ENCODE peak calls at places on chromosomes 3 and 15, in four cellular contexts. Q is glutamatergic neuron, P is left lung, F is GM10248. G is an unnamed sample.

GRCh38 chr3:4759689-4760312 is 219.4 kb upstream of the BHLHE40 start:
- DNase-seq in P (no peak), F (no peak), Q (no peak), G (no peak)

GRCh38 chr3:134332344-134332743 is 41.9 kb downstream of the AMOTL2 start:
- DNase-seq in P (no peak), F (no peak), Q (no peak), G (no peak)

GRCh38 chr3:157447026-157447694 is 10.5 kb downstream of the PTX3 start:
- DNase-seq in F (no peak), Q (no peak), P (no peak), G (no peak)

GRCh38 chr3:127805026-127805753 is 17.1 kb downstream of the MGLL start:
- DNase-seq in Q (no peak), F (no peak), P (no peak), G (no peak)

GRCh38 chr3:30333903-30334302 is 272.5 kb upstream of the TGFBR2 start:
- DNase-seq in F (no peak), P (no peak), Q (no peak), G (no peak)

GRCh38 chr15:70778258-70779076 is 15.1 kb upstream of the UACA start:
- DNase-seq in F (no peak), P (no peak), Q (no peak), G (no peak)

GRCh38 chr3:124492824-124493223 is 237.4 kb upstream of the UMPS start:
- DNase-seq in Q (peak; percentile 35), P (no peak), F (peak; percentile 17), G (no peak)

GRCh38 chr3:143538577-143538981 is 309.7 kb downstream of the SLC9A9 start:
- DNase-seq in P (no peak), F (peak; percentile 10), Q (no peak), G (no peak)

GRCh38 chr3:13091898-13092620 is 18.8 kb upstream of the IQSEC1 start:
- DNase-seq in F (peak; percentile 85), Q (peak; percentile 90), P (peak; percentile 96), G (peak; percentile 91)

GRCh38 chr15:26974120-26974780 is 3.3 kb downstream of the GABRG3 start:
- DNase-seq in F (no peak), Q (no peak), P (no peak), G (no peak)

GRCh38 chr15:52112203-52112750 is 298 bp downstream of the BCL2L10 start:
- DNase-seq in P (no peak), F (peak; percentile 65), Q (peak; percentile 36), G (peak; percentile 73)

GRCh38 chr3:156826144-156826895 is at the start of gene LEKR1:
- DNase-seq in P (peak; percentile 96), F (peak; percentile 87), Q (peak; percentile 89), G (peak; percentile 96)

GRCh38 chr3:195546130-195546560 is 3.0 kb upstream of the PPP1R2 start:
- DNase-seq in F (no peak), P (no peak), Q (no peak), G (no peak)

GRCh38 chr3:195855471-195856409 is 44.0 kb upstream of the MUC4 start:
- DNase-seq in F (no peak), P (no peak), Q (no peak), G (no peak)

GRCh38 chr3:130688015-130688414 is 58.6 kb downstream of the PIK3R4 start:
- DNase-seq in F (no peak), Q (no peak), P (no peak), G (no peak)

GRCh38 chr3:117790256-117790987 is 1080.8 kb downstream of the TUSC7 start:
- DNase-seq in Q (no peak), P (no peak), F (no peak), G (no peak)

GRCh38 chr3:61688307-61688695 is 126.9 kb downstream of the PTPRG start:
- DNase-seq in P (no peak), F (no peak), Q (peak; percentile 59), G (no peak)

GRCh38 chr3:98763076-98763475 is at the start of gene ST3GAL6:
- DNase-seq in P (peak; percentile 36), Q (no peak), F (no peak), G (no peak)

GRCh38 chr3:193214445-193214844 is 26.6 kb upstream of the PLAAT1 start:
- DNase-seq in Q (no peak), F (no peak), P (no peak), G (no peak)

GRCh38 chr15:69857686-69858391 is 239.9 kb downstream of the TLE3 start:
- DNase-seq in P (no peak), Q (peak; percentile 83), F (no peak), G (no peak)

GRCh38 chr3:190258634-190259033 is 63.6 kb downstream of the CLDN1 start:
- DNase-seq in P (no peak), Q (no peak), F (no peak), G (no peak)

GRCh38 chr15:75063338-75063737 is 39.9 kb downstream of the PPCDC start:
- DNase-seq in Q (no peak), P (no peak), F (no peak), G (peak; percentile 31)

GRCh38 chr3:152056481-152056880 is 183.0 kb downstream of the SUCNR1 start:
- DNase-seq in P (no peak), F (no peak), Q (no peak), G (no peak)

GRCh38 chr15:84911879-84912660 is 27.6 kb downstream of the SLC28A1 start:
- DNase-seq in F (no peak), P (no peak), Q (no peak), G (no peak)

GRCh38 chr15:91338763-91339162 is 238.7 kb downstream of the SV2B start:
- DNase-seq in F (no peak), P (no peak), Q (no peak), G (no peak)

GRCh38 chr3:185399629-185400339 is 36.8 kb downstream of the MAP3K13 start:
- DNase-seq in Q (peak; percentile 34), F (no peak), P (no peak), G (no peak)

GRCh38 chr3:13415236-13416001 is 4.7 kb downstream of the NUP210 start:
- DNase-seq in Q (no peak), P (no peak), F (no peak), G (no peak)

GRCh38 chr3:25362118-25362517 is 65.9 kb upstream of the RARB start:
- DNase-seq in F (no peak), Q (no peak), P (no peak), G (no peak)

GRCh38 chr15:81419304-81419943 is 45.4 kb upstream of the TMC3 start:
- DNase-seq in P (no peak), Q (no peak), F (no peak), G (no peak)

GRCh38 chr3:140470962-140471361 is 206.9 kb upstream of the TRIM42 start:
- DNase-seq in F (no peak), P (no peak), Q (peak; percentile 31), G (no peak)

GRCh38 chr3:65398953-65399352 is 639.8 kb downstream of the MAGI1 start:
- DNase-seq in F (no peak), Q (no peak), P (no peak), G (no peak)

GRCh38 chr15:78131295-78132021 is at the start of gene CIB2:
- DNase-seq in Q (peak; percentile 91), P (peak; percentile 95), F (peak; percentile 94), G (peak; percentile 86)

GRCh38 chr3:52704611-52705437 is 767 bp downstream of the GLT8D1 start:
- DNase-seq in F (peak; percentile 26), P (no peak), Q (no peak), G (no peak)

GRCh38 chr15:90375071-90375470 is 13.0 kb upstream of the IQGAP1 start:
- DNase-seq in Q (no peak), F (no peak), P (no peak), G (no peak)

GRCh38 chr3:120364821-120365220 is 15.7 kb upstream of the LRRC58 start:
- DNase-seq in Q (no peak), P (no peak), F (no peak), G (no peak)

GRCh38 chr3:1092771-1093170 is at the start of gene CNTN6:
- DNase-seq in Q (peak; percentile 43), F (no peak), P (no peak), G (no peak)

GRCh38 chr3:165211749-165212148 is 15.6 kb upstream of the SLITRK3 start:
- DNase-seq in P (no peak), Q (no peak), F (no peak), G (no peak)

GRCh38 chr15:81293728-81294500 is 30.0 kb downstream of the STARD5 start:
- DNase-seq in F (peak; percentile 75), P (no peak), Q (no peak), G (no peak)

GRCh38 chr15:42108808-42109207 is 14.4 kb upstream of the PLA2G4D start:
- DNase-seq in P (no peak), F (no peak), Q (no peak), G (no peak)

G was measured in upper lobe of right lung.